ENCODE peak calls at places on chromosomes 16 and 17, in ten cellular contexts. H, T, C, J, W, I, F, M, Z and A are unnamed samples.

GRCh38 chr17:40606548-40607353 is 40.9 kb downstream of the SMARCE1 start:
- DNase-seq in H (no peak), T (no peak), C (no peak), J (no peak), W (no peak), I (no peak), F (peak; percentile 38), M (no peak), Z (no peak), A (no peak)

GRCh38 chr17:60526726-60527125 is 684 bp upstream of the APPBP2 start:
- DNase-seq in H (no peak), T (no peak), C (no peak), J (no peak), W (no peak), I (no peak), F (no peak), M (no peak), Z (no peak), A (no peak)

GRCh38 chr17:34503804-34504203 is 75.6 kb upstream of the TMEM132E start:
- DNase-seq in H (no peak), T (no peak), C (peak; percentile 64), J (no peak), W (peak; percentile 35), I (no peak), F (no peak), M (peak; percentile 84), Z (no peak), A (no peak)

GRCh38 chr17:63774982-63775290 is 966 bp downstream of the DDX42 start:
- DNase-seq in H (peak; percentile 32), T (no peak), C (no peak), J (peak; percentile 54), W (no peak), I (no peak), F (no peak), M (no peak), Z (peak; percentile 25), A (no peak)

GRCh38 chr16:83998091-83998490 is 30.0 kb downstream of the NECAB2 start:
- DNase-seq in H (no peak), T (no peak), C (no peak), J (no peak), W (no peak), I (no peak), F (no peak), M (no peak), Z (no peak), A (no peak)

GRCh38 chr16:50742521-50743150 is 750 bp downstream of the CYLD start:
- DNase-seq in H (peak; percentile 36), T (peak; percentile 28), C (peak; percentile 62), J (peak; percentile 67), W (peak; percentile 29), I (no peak), F (no peak), M (no peak), Z (peak; percentile 60), A (no peak)

GRCh38 chr17:60525624-60526514 is at the start of gene APPBP2:
- DNase-seq in H (peak; percentile 94), T (peak; percentile 58), C (peak; percentile 90), J (peak; percentile 80), W (peak; percentile 89), I (peak; percentile 82), F (peak; percentile 88), M (peak; percentile 97), Z (peak; percentile 75), A (peak; percentile 89)

GRCh38 chr17:72890711-72891110 is 201.8 kb downstream of the SLC39A11 start:
- DNase-seq in H (peak; percentile 76), T (no peak), C (no peak), J (no peak), W (no peak), I (no peak), F (no peak), M (no peak), Z (no peak), A (no peak)

GRCh38 chr16:87930456-87930855 is 5.9 kb downstream of the CA5A start:
- DNase-seq in H (no peak), T (no peak), C (no peak), J (peak; percentile 43), W (no peak), I (no peak), F (no peak), M (no peak), Z (no peak), A (no peak)

GRCh38 chr16:535446-536405 is 8.2 kb downstream of the CAPN15 start:
- DNase-seq in H (peak; percentile 84), T (no peak), C (no peak), J (no peak), W (no peak), I (no peak), F (no peak), M (no peak), Z (peak; percentile 52), A (peak; percentile 81)

GRCh38 chr17:77882481-77883212 is 75.9 kb upstream of the TNRC6C start:
- DNase-seq in H (no peak), T (peak; percentile 61), C (peak; percentile 65), J (peak; percentile 78), W (peak; percentile 73), I (no peak), F (no peak), M (peak; percentile 95), Z (peak; percentile 89), A (peak; percentile 44)

GRCh38 chr17:47291242-47291873 is 32.4 kb upstream of the EFCAB13 start:
- DNase-seq in H (no peak), T (no peak), C (no peak), J (no peak), W (no peak), I (no peak), F (no peak), M (no peak), Z (no peak), A (no peak)

GRCh38 chr17:62652251-62653001 is 25.0 kb downstream of the MRC2 start:
- DNase-seq in H (peak; percentile 78), T (peak; percentile 25), C (peak; percentile 83), J (no peak), W (peak; percentile 74), I (peak; percentile 47), F (peak; percentile 83), M (peak; percentile 91), Z (peak; percentile 41), A (peak; percentile 73)

GRCh38 chr16:87295259-87295658 is 21.9 kb downstream of the C16orf95 start:
- DNase-seq in H (peak; percentile 45), T (no peak), C (no peak), J (peak; percentile 82), W (no peak), I (no peak), F (no peak), M (no peak), Z (no peak), A (no peak)

GRCh38 chr17:72580321-72581127 is 459.7 kb downstream of the SOX9 start:
- DNase-seq in H (peak; percentile 94), T (no peak), C (no peak), J (no peak), W (no peak), I (peak; percentile 84), F (peak; percentile 44), M (no peak), Z (no peak), A (peak; percentile 84)

GRCh38 chr17:43350888-43351361 is 47.9 kb upstream of the ARL4D start:
- DNase-seq in H (no peak), T (no peak), C (no peak), J (no peak), W (no peak), I (no peak), F (no peak), M (no peak), Z (peak; percentile 41), A (no peak)